ENCODE peak calls at places on chromosomes 13 and 19, in six cellular contexts. C is SHP77; D is dermis microvascular lymphatic vessel endothelial cell; L is AG08396; M is GM23248; J is effector CD4-positive, alpha-beta T cell. P is an unnamed sample.

GRCh38 chr13:32905864-32906180 is 110.4 kb upstream of the KL start:
- DNase-seq in D (no peak), M (peak), C (no peak), J (no peak), L (no peak), P (no peak)

GRCh38 chr13:100547805-100548204 is 40.8 kb downstream of the GGACT start:
- DNase-seq in C (no peak), L (no peak), D (no peak), M (peak), J (no peak), P (no peak)

GRCh38 chr13:26941345-26942174 is 181.0 kb upstream of the GPR12 start:
- DNase-seq in J (no peak), D (no peak), M (peak), C (no peak), L (peak), P (no peak)

GRCh38 chr19:7397687-7398086 is 49.0 kb downstream of the ARHGEF18 start:
- DNase-seq in D (no peak), C (no peak), J (no peak), L (peak), M (peak), P (no peak)

GRCh38 chr19:38682195-38682867 is 34.9 kb downstream of the ACTN4 start:
- DNase-seq in L (no peak), J (no peak), C (no peak), D (no peak), M (no peak), P (no peak)

GRCh38 chr13:32538234-32538620 is 368 bp downstream of the N4BP2L2 start:
- DNase-seq in C (peak), J (no peak), M (peak), L (peak), D (peak), P (no peak)

GRCh38 chr19:2653717-2654584 is 48.5 kb downstream of the GNG7 start:
- DNase-seq in D (no peak), C (no peak), L (no peak), J (no peak), M (peak), P (no peak)

GRCh38 chr13:40439928-40440327 is 226.5 kb downstream of the FOXO1 start:
- DNase-seq in D (no peak), C (no peak), M (no peak), J (no peak), L (no peak), P (no peak)

GRCh38 chr19:10334340-10335148 is 1.2 kb upstream of the RAVER1 start:
- DNase-seq in C (peak), L (peak), J (no peak), D (peak), M (peak), P (no peak)

GRCh38 chr19:45500918-45501729 is 2.9 kb downstream of the PPM1N start:
- DNase-seq in L (no peak), D (no peak), J (no peak), C (no peak), M (no peak), P (no peak)

GRCh38 chr13:111954681-111955411 is 112.1 kb upstream of the SOX1 start:
- DNase-seq in M (no peak), C (no peak), J (no peak), L (no peak), D (no peak), P (no peak)

GRCh38 chr13:97116754-97117153 is 105.4 kb upstream of the MBNL2 start:
- DNase-seq in D (no peak), J (no peak), M (peak), C (peak), L (peak), P (no peak)

GRCh38 chr13:60182907-60183306 is 19.2 kb upstream of the DIAPH3 start:
- DNase-seq in D (no peak), M (no peak), J (no peak), C (no peak), L (no peak), P (no peak)